ENCODE peak calls at places on chromosomes 3 and 15, in nine cellular contexts. F, J, O, C, G, B, N, S and Y are unnamed samples.

GRCh38 chr3:27290760-27291159 is 78.4 kb downstream of the NEK10 start:
- DNase-seq in F (no peak), J (no peak), O (no peak), C (no peak), G (no peak), B (no peak), N (no peak), S (no peak), Y (no peak)

GRCh38 chr15:52217186-52217585 is 26.0 kb upstream of the GNB5 start:
- DNase-seq in F (no peak), J (no peak), O (no peak), C (peak), G (peak), B (peak), N (no peak), S (no peak), Y (no peak)

GRCh38 chr3:186888569-186888968 is 41.8 kb upstream of the ST6GAL1 start:
- DNase-seq in F (no peak), J (no peak), O (no peak), C (no peak), G (no peak), B (no peak), N (no peak), S (no peak), Y (no peak)

GRCh38 chr3:193863657-193864323 is 270.8 kb downstream of the OPA1 start:
- DNase-seq in F (peak), J (no peak), O (no peak), C (no peak), G (no peak), B (no peak), N (no peak), S (no peak), Y (no peak)

GRCh38 chr3:99945328-99945995 is 127.8 kb downstream of the CMSS1 start:
- DNase-seq in F (peak), J (no peak), O (no peak), C (no peak), G (no peak), B (no peak), N (no peak), S (no peak), Y (no peak)

GRCh38 chr3:126459111-126459762 is 16.5 kb downstream of the ZXDC start:
- DNase-seq in F (no peak), J (no peak), O (no peak), C (no peak), G (no peak), B (no peak), N (no peak), S (no peak), Y (no peak)

GRCh38 chr3:24579008-24579407 is 84.4 kb upstream of the THRB start:
- DNase-seq in F (no peak), J (no peak), O (no peak), C (no peak), G (no peak), B (no peak), N (no peak), S (peak), Y (no peak)

GRCh38 chr3:53009826-53010539 is 35.9 kb downstream of the SFMBT1 start:
- DNase-seq in F (no peak), J (no peak), O (no peak), C (no peak), G (no peak), B (no peak), N (no peak), S (no peak), Y (no peak)

GRCh38 chr3:24622696-24623225 is 128.1 kb upstream of the THRB start:
- DNase-seq in F (no peak), J (no peak), O (no peak), C (no peak), G (no peak), B (no peak), N (no peak), S (no peak), Y (no peak)